ENCODE peak calls at places on chromosome 21, in eight cellular contexts. O, M, R, B, U, S, P and G are unnamed samples.
A peak's percentile ranks its signal among the peaks of the same experiment; 100 is the strongest.

GRCh38 chr21:37383066-37383465 is 16.5 kb downstream of the DYRK1A start:
- DNase-seq in O (no peak), M (no peak), R (no peak), B (no peak), U (no peak), S (peak; percentile 70), P (no peak), G (no peak)

GRCh38 chr21:41845310-41846032 is 33.7 kb downstream of the PRDM15 start:
- DNase-seq in O (no peak), M (no peak), R (no peak), B (no peak), U (no peak), S (no peak), P (no peak), G (no peak)

GRCh38 chr21:17585875-17586450 is 26.7 kb downstream of the BTG3 start:
- DNase-seq in O (no peak), M (no peak), R (no peak), B (no peak), U (no peak), S (peak; percentile 43), P (no peak), G (peak; percentile 26)

GRCh38 chr21:37077403-37077802 is 4.3 kb downstream of the TTC3 start:
- DNase-seq in O (no peak), M (no peak), R (no peak), B (no peak), U (no peak), S (no peak), P (no peak), G (no peak)

GRCh38 chr21:29939859-29940245 is at the start of gene GRIK1:
- DNase-seq in O (no peak), M (peak; percentile 82), R (no peak), B (no peak), U (no peak), S (no peak), P (no peak), G (no peak)

GRCh38 chr21:35239811-35240219 is 190.7 kb upstream of the RUNX1 start:
- DNase-seq in O (no peak), M (no peak), R (no peak), B (no peak), U (no peak), S (peak; percentile 64), P (no peak), G (no peak)

GRCh38 chr21:43341349-43342163 is 85.4 kb downstream of the SIK1 start:
- DNase-seq in O (no peak), M (no peak), R (no peak), B (no peak), U (peak; percentile 23), S (no peak), P (no peak), G (peak; percentile 65)

GRCh38 chr21:46024983-46025860 is 43.7 kb downstream of the COL6A1 start:
- DNase-seq in O (no peak), M (no peak), R (no peak), B (no peak), U (no peak), S (no peak), P (no peak), G (no peak)

GRCh38 chr21:15732996-15733329 is 3.2 kb downstream of the USP25 start:
- DNase-seq in O (no peak), M (no peak), R (no peak), B (no peak), U (no peak), S (no peak), P (no peak), G (no peak)

GRCh38 chr21:29309703-29310102 is 11.0 kb downstream of the BACH1 start:
- DNase-seq in O (no peak), M (no peak), R (no peak), B (no peak), U (no peak), S (no peak), P (no peak), G (no peak)

GRCh38 chr21:32065654-32066053 is 192.8 kb downstream of the HUNK start:
- DNase-seq in O (no peak), M (no peak), R (no peak), B (no peak), U (no peak), S (peak; percentile 94), P (no peak), G (no peak)

GRCh38 chr21:42739061-42739931 is 85.9 kb downstream of the PDE9A start:
- DNase-seq in O (no peak), M (no peak), R (no peak), B (no peak), U (no peak), S (no peak), P (peak; percentile 11), G (no peak)

GRCh38 chr21:46509760-46510159 is 51.1 kb downstream of the DIP2A start:
- DNase-seq in O (no peak), M (no peak), R (no peak), B (no peak), U (no peak), S (no peak), P (no peak), G (no peak)

GRCh38 chr21:31403596-31404333 is 59.7 kb upstream of the TIAM1 start:
- DNase-seq in O (no peak), M (no peak), R (no peak), B (no peak), U (no peak), S (no peak), P (no peak), G (no peak)

GRCh38 chr21:37874904-37875780 is 41.1 kb downstream of the KCNJ6 start:
- DNase-seq in O (no peak), M (peak; percentile 39), R (no peak), B (no peak), U (no peak), S (no peak), P (no peak), G (no peak)

GRCh38 chr21:25953659-25954058 is 216.9 kb downstream of the APP start:
- DNase-seq in O (no peak), M (no peak), R (no peak), B (no peak), U (no peak), S (no peak), P (peak; percentile 37), G (no peak)

DNA sequence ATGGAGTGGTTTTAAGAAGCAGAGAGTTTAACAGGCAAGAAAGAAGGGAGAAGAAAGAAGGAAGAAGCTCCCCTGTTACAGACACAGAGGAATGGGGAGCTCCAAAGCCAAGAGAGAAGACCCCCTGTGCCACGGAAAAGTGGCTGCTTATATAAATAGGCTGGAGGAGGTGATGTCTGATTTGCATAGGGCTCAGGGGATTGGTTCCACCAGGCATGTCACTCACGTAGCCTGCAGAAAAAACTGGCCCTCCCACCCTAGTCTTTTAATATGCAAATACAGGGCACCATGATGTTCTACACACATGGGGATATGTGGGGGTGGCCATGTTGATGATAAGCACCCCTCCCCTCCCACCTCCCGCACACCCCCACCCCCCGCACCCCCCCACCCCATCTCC is 99.6 kb downstream of the ETS2 start:
- DNase-seq in O (no peak), M (no peak), R (no peak), B (no peak), U (no peak), S (no peak), P (no peak), G (no peak)
- TF ChIP-seq POLR2A in O (no peak), M (no peak), R (no peak), B (no peak), U (no peak), S (no peak), P (no peak), G (no peak)

DNA sequence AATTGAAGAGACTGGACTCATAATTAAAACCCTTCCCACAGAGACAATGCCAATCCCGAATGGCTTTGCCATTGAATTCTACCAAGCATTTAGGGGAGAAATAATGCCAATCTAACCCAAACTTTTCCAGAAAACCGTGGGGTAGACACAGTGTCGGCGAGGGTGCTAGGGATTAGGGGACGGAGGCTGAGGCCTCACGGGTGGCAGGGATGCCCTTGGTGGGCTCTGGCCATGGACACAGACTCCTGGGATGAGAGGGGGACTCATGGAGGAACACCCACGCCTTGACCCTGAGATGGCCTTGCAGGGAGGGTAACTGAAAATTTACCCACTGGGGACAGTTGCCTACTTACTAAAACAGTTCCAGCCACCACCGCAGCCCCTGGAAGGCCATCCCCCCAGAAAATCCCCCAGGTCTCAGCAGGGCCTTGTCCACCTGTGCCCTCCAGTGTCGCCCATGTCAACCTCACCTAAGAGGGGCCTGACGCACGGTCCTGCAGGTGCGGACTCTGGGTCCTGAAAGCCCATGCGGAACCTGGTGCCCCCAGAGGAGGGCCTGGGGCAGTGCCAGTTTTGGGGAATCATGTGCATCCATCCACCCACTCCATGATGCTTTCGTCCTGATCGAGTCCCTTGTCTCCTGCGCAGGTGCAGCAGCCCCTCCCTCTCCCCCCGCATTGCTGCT is 1.9 kb downstream of the KRTAP10-5 start:
- DNase-seq in O (no peak), M (peak; percentile 71), R (no peak), B (no peak), U (no peak), S (no peak), P (no peak), G (no peak)
- TF ChIP-seq POLR2A in O (no peak), M (no peak), R (no peak), B (no peak), U (no peak), S (no peak), P (no peak), G (no peak)

GRCh38 chr21:34073032-34073748 is at the start of the genes MRPS6 and SLC5A3:
- DNase-seq in O (peak; percentile 86), M (peak; percentile 95), R (peak; percentile 74), B (peak; percentile 82), U (peak; percentile 87), S (peak; percentile 88), P (peak; percentile 93), G (peak; percentile 94)
- TF ChIP-seq POLR2A in O (no peak), M (peak; percentile 52), R (peak; percentile 95), B (peak; percentile 77), U (peak; percentile 61), S (peak; percentile 71), P (peak; percentile 94), G (peak; percentile 99)

GRCh38 chr21:33430858-33431257 is 27.6 kb downstream of the IFNGR2 start:
- DNase-seq in O (no peak), M (no peak), R (no peak), B (no peak), U (no peak), S (no peak), P (no peak), G (no peak)
- TF ChIP-seq POLR2A in O (no peak), M (no peak), R (no peak), B (no peak), U (no peak), S (no peak), P (no peak), G (no peak)